ENCODE peak calls at places on chromosomes 11 and 22, in eight cellular contexts. C is neuronal stem cell; S is uterus; P is hepatocyte; U is HCT116; H is CD8-positive, alpha-beta memory T cell; I is vagina; L is psoas muscle. O is an unnamed sample.

GRCh38 chr11:117861151-117862018 is 15.1 kb downstream of the FXYD6 start:
- DNase-seq in L (no peak), H (no peak), C (peak; percentile 66), I (peak; percentile 81), S (peak; percentile 33), U (no peak), P (peak; percentile 53), O (peak; percentile 95)

GRCh38 chr11:60871378-60872061 is 4.2 kb downstream of the ZP1 start:
- DNase-seq in U (no peak), L (no peak), H (no peak), C (no peak), I (no peak), P (no peak), S (no peak), O (no peak)

GRCh38 chr11:128235446-128235845 is 351.9 kb downstream of the ETS1 start:
- DNase-seq in C (no peak), L (no peak), H (no peak), S (no peak), U (no peak), I (no peak), P (peak; percentile 27), O (no peak)

GRCh38 chr11:8871283-8871775 is 39.7 kb upstream of the AKIP1 start:
- DNase-seq in I (no peak), C (peak; percentile 74), U (peak; percentile 16), S (peak; percentile 78), P (peak; percentile 90), L (peak; percentile 61), H (no peak), O (peak; percentile 75)

GRCh38 chr11:119619665-119620064 is 109.3 kb downstream of the NECTIN1 start:
- DNase-seq in C (no peak), P (no peak), L (no peak), S (no peak), U (no peak), I (no peak), H (no peak), O (peak; percentile 28)

GRCh38 chr22:47372111-47372581 is 609.7 kb downstream of the TBC1D22A start:
- DNase-seq in P (no peak), C (no peak), H (no peak), L (no peak), U (no peak), S (peak; percentile 7), I (no peak), O (no peak)

GRCh38 chr22:26502688-26503561 is 9.3 kb downstream of the TFIP11 start:
- DNase-seq in H (peak; percentile 69), I (no peak), L (peak; percentile 29), S (no peak), C (peak; percentile 31), U (no peak), P (peak; percentile 48), O (peak; percentile 85)

GRCh38 chr11:115501895-115502589 is 2.2 kb downstream of the CADM1 start:
- DNase-seq in P (peak; percentile 24), L (no peak), C (peak; percentile 23), S (no peak), I (no peak), U (no peak), H (no peak), O (no peak)

GRCh38 chr11:3006505-3007260 is 14.6 kb upstream of the NAP1L4 start:
- DNase-seq in S (no peak), C (no peak), U (no peak), L (no peak), H (peak; percentile 9), P (no peak), I (no peak), O (no peak)

GRCh38 chr11:120303004-120303637 is 22.0 kb upstream of the TLCD5 start:
- DNase-seq in C (peak; percentile 78), U (peak; percentile 82), S (peak; percentile 63), P (peak; percentile 91), I (no peak), L (peak; percentile 60), H (peak; percentile 26), O (peak; percentile 72)

GRCh38 chr11:1887451-1888346 is 4.0 kb downstream of the PRR33 start:
- DNase-seq in S (no peak), C (no peak), P (no peak), L (no peak), U (no peak), I (no peak), H (no peak), O (no peak)

GRCh38 chr11:1889941-1890855 is 1.5 kb downstream of the PRR33 start:
- DNase-seq in I (no peak), H (no peak), P (no peak), U (no peak), C (no peak), S (peak; percentile 20), L (no peak), O (no peak)

GRCh38 chr11:1888347-1888753 is 3.3 kb downstream of the PRR33 start:
- DNase-seq in U (no peak), L (no peak), I (no peak), H (no peak), C (no peak), P (no peak), S (no peak), O (peak; percentile 43)

GRCh38 chr11:1889527-1889930 is 2.2 kb downstream of the PRR33 start:
- DNase-seq in C (no peak), S (no peak), I (no peak), P (no peak), L (peak; percentile 24), U (no peak), H (no peak), O (peak; percentile 49)

DNA sequence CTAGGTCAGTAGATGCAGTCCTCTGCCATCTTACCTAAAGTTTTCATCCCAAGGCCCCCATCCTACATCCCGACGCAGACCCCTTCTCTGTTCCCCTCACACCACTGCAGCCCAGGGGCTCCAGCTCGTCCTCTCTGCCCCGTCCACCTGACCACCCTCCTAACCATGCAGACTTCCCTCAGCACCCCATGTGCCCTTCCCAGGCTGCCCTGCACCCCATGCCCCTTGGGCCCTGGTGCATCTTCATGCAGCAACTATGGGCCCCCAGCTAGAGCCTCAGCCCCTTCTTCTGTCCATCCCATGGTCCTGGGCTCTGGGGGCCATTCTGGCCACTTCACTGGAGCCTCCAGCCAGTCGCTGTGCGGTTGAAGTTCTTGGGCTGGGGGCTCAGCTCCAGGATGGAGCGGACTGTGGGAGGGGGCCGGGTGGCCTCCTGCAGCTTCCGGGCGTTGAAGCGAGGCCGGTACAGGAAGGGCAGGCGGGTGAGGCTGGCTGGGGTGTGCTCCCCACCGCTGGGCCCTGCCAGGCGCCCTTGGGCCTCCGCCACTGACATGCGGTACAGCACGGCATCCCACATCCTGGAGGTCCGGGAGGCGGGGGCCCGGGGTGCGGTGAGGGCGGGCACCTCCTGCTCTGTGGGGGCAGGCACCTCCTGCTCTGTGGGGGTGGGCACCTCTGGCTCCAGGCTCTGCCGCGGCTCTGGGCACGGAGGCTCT is 2.7 kb downstream of the PRR33 start:
- DNase-seq in H (peak; percentile 76), L (peak; percentile 48), S (peak; percentile 26), U (no peak), P (no peak), I (no peak), C (no peak), O (peak; percentile 59)
- H3K4me3 ChIP-seq in H (peak overlapping the region; percentile 56), L (no peak overlapping the region), S (no peak overlapping the region), U (no peak overlapping the region), P (no peak overlapping the region), I (no peak overlapping the region), C (no peak overlapping the region), O (no peak overlapping the region)

GRCh38 chr22:48907591-48907990 is 920.1 kb downstream of the BRD1 start:
- DNase-seq in L (no peak), C (no peak), S (no peak), U (no peak), H (no peak), I (no peak), P (no peak), O (no peak)
- H3K27me3 ChIP-seq in L (no peaks in the 10 kb centered on the region), C (no peaks in the 10 kb centered on the region), S (no peaks in the 10 kb centered on the region), U (peaks cover 42% of the 10 kb centered on the region), H (no peaks in the 10 kb centered on the region), I (no peaks in the 10 kb centered on the region), P (peaks cover 6% of the 10 kb centered on the region), O (no peaks in the 10 kb centered on the region)

GRCh38 chr22:36432592-36433317 is 45.0 kb upstream of the MYH9 start:
- DNase-seq in U (no peak), H (no peak), L (no peak), S (no peak), C (no peak), P (no peak), I (no peak), O (peak; percentile 64)
- H3K4me3 ChIP-seq in U (no peak overlapping the region), H (no peak overlapping the region), L (no peak overlapping the region), S (no peak overlapping the region), C (no peak overlapping the region), P (no peak overlapping the region), I (no peak overlapping the region), O (no peak overlapping the region)

GRCh38 chr11:1631066-1631568 is 1.5 kb downstream of the KRTAP5-5 start:
- DNase-seq in C (no peak), U (no peak), I (no peak), L (no peak), H (no peak), S (no peak), P (no peak), O (no peak)

GRCh38 chr11:1632053-1632714 is 2.6 kb downstream of the KRTAP5-5 start:
- DNase-seq in I (no peak), L (no peak), U (no peak), P (no peak), C (no peak), S (no peak), H (no peak), O (no peak)

GRCh38 chr11:1625541-1625940 is 3.6 kb upstream of the KRTAP5-4 start:
- DNase-seq in H (no peak), C (no peak), L (no peak), P (no peak), S (no peak), I (no peak), U (no peak), O (no peak)

GRCh38 chr11:1628506-1629325 is 859 bp upstream of the KRTAP5-5 start:
- DNase-seq in P (peak; percentile 75), L (peak; percentile 44), U (no peak), I (no peak), H (peak; percentile 45), S (no peak), C (peak; percentile 64), O (peak; percentile 97)

DNA sequence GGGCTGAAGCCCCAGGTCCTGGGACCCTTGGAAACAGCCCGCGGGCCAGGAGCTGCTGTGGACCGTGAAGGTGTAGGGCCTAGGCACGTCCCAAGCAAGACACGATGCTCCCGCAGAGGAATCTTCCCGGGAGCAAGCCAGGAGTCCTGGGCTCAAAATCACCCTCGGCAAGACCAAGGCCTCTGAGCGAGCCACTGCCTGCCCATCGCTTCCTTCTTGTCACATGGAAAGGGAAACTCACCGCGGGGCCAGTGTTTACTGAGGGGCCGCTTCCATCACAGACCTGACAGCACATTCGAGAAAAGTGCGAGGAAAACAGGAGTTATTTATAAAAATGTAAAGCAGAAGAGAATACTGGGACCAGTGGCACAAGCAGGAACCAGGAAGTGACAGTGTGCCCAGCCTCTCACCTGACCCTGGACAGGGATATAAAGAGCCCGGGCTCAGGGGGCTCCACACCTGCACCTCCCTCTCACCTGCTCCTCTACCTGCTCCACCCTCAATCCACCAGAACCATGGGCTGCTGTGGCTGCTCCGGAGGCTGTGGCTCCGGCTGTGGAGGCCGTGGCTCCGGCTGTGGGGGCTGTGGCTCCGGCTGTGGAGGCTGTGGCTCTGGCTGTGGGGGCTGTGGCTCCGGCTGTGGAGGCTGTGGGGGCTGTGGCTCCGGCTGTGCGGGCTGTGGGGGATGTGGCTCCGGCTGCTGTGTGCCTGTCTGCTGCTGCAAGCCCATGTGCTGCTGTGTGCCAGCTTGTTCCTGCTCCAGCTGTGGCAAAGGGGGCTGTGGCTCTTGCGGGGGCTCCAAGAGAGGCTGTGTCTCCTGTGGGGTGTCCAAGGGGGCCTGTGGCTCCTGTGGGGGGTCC is at the start of gene KRTAP5-5:
- DNase-seq in H (no peak), C (no peak), I (no peak), L (no peak), S (no peak), P (no peak), U (no peak), O (peak; percentile 50)
- H3K27me3 ChIP-seq in H (peaks cover 17% of the 10 kb centered on the region), C (peaks cover 44% of the 10 kb centered on the region), I (no peaks in the 10 kb centered on the region), L (peaks cover 39% of the 10 kb centered on the region), S (no peaks in the 10 kb centered on the region), P (peaks cover 11% of the 10 kb centered on the region), U (peaks cover 3% of the 10 kb centered on the region), O (no peaks in the 10 kb centered on the region)

O was measured in H7.